ENCODE peak calls at places on chromosomes 12 and 14, in seven cellular contexts. A is pancreas, N is psoas muscle, L is body of pancreas, C is Peyer's patch, K is ovary, H is dorsolateral prefrontal cortex. X is an unnamed sample.
A peak's percentile ranks its signal among the peaks of the same experiment; 100 is the strongest.

GRCh38 chr12:78865297-78865955 is 852 bp downstream of the SYT1 start:
- DNase-seq in C (no peak), K (no peak), H (no peak), A (no peak), N (no peak), L (no peak), X (no peak)

GRCh38 chr14:106556665-106557289 is 1030.4 kb downstream of the TMEM121 start:
- DNase-seq in K (no peak), C (peak; percentile 79), N (no peak), L (peak; percentile 67), A (peak; percentile 62), H (no peak), X (peak; percentile 77)

GRCh38 chr12:51847830-51848727 is at the start of gene FIGNL2:
- DNase-seq in N (no peak), C (no peak), L (no peak), K (no peak), H (no peak), A (no peak), X (no peak)

GRCh38 chr12:128336506-128336905 is 69.5 kb downstream of the TMEM132C start:
- DNase-seq in H (no peak), N (no peak), A (no peak), L (no peak), C (no peak), K (no peak), X (no peak)

GRCh38 chr14:55245657-55246268 is 25.5 kb upstream of the FBXO34 start:
- DNase-seq in L (peak; percentile 19), C (no peak), K (no peak), A (peak; percentile 24), N (no peak), H (no peak), X (no peak)

GRCh38 chr12:75850751-75851462 is 180.7 kb downstream of the PHLDA1 start:
- DNase-seq in L (no peak), K (no peak), C (no peak), N (no peak), A (no peak), H (no peak), X (no peak)

GRCh38 chr12:124490584-124491305 is 76.7 kb downstream of the NCOR2 start:
- DNase-seq in C (no peak), N (peak; percentile 93), A (peak; percentile 93), K (peak; percentile 66), H (peak; percentile 71), L (peak; percentile 93), X (peak; percentile 82)

GRCh38 chr14:67503331-67503730 is 14.8 kb upstream of the TMEM229B start:
- DNase-seq in A (no peak), K (no peak), H (no peak), N (no peak), C (no peak), L (no peak), X (no peak)

GRCh38 chr12:51056242-51056641 is 8.1 kb downstream of the LETMD1 start:
- DNase-seq in N (peak; percentile 76), K (no peak), A (no peak), L (no peak), H (no peak), C (no peak), X (peak; percentile 57)

GRCh38 chr12:34403706-34404376 is 381.5 kb downstream of the ALG10 start:
- DNase-seq in A (peak; percentile 4), K (peak; percentile 12), N (peak; percentile 26), L (peak; percentile 2), C (peak; percentile 3), H (no peak), X (peak; percentile 29)

GRCh38 chr12:110266980-110267620 is 13.9 kb upstream of the ATP2A2 start:
- DNase-seq in N (no peak), C (no peak), H (no peak), K (peak; percentile 49), L (no peak), A (no peak), X (no peak)

GRCh38 chr12:50258167-50258551 is 25.2 kb downstream of the LIMA1 start:
- DNase-seq in N (peak; percentile 85), K (no peak), L (no peak), C (no peak), A (no peak), H (no peak), X (no peak)

GRCh38 chr12:47079365-47079893 is at the start of gene PCED1B:
- DNase-seq in H (peak; percentile 45), K (peak; percentile 79), N (peak; percentile 86), A (peak; percentile 79), C (peak; percentile 70), L (peak; percentile 83), X (peak; percentile 88)

GRCh38 chr12:124631681-124632080 is 64.3 kb upstream of the NCOR2 start:
- DNase-seq in K (no peak), A (no peak), L (no peak), H (no peak), C (no peak), N (no peak), X (no peak)

GRCh38 chr14:91264151-91265150 is 19.9 kb upstream of the GPR68 start:
- DNase-seq in C (no peak), A (peak; percentile 39), L (peak; percentile 44), N (peak; percentile 43), H (no peak), K (no peak), X (peak; percentile 60)

GRCh38 chr12:12598864-12599263 is 12.8 kb upstream of the CREBL2 start:
- DNase-seq in N (no peak), L (no peak), C (no peak), H (no peak), K (no peak), A (no peak), X (no peak)

GRCh38 chr14:91925727-91926121 is 21.8 kb downstream of the FBLN5 start:
- DNase-seq in H (no peak), L (no peak), C (no peak), A (no peak), N (no peak), K (no peak), X (no peak)

GRCh38 chr12:106035421-106035820 is 103.3 kb downstream of the NUAK1 start:
- DNase-seq in H (no peak), L (no peak), C (no peak), A (no peak), N (no peak), K (no peak), X (no peak)

GRCh38 chr12:55717397-55718007 is 1.7 kb downstream of the BLOC1S1 start:
- DNase-seq in H (no peak), A (no peak), L (no peak), N (peak; percentile 68), K (no peak), C (no peak), X (no peak)

GRCh38 chr12:19437996-19438395 is 1.3 kb upstream of the AEBP2 start:
- DNase-seq in C (no peak), L (no peak), A (no peak), N (no peak), K (no peak), H (no peak), X (no peak)
- H3K4me3 ChIP-seq in C (no peak overlapping the region), L (no peak overlapping the region), A (no peak overlapping the region), N (no peak overlapping the region), K (no peak overlapping the region), H (no peak overlapping the region), X (no peak overlapping the region)

GRCh38 chr14:99430491-99430890 is 50.2 kb downstream of the SETD3 start:
- DNase-seq in L (peak; percentile 53), N (no peak), H (no peak), C (no peak), A (peak; percentile 65), K (no peak), X (peak; percentile 56)
- TF ChIP-seq CTCF in L (peak; percentile 45), N (no peak), H (no peak), C (no peak), A (peak; percentile 51), K (no peak), X (peak; percentile 33)

GRCh38 chr12:57620245-57620935 is 9.2 kb downstream of the ARHGEF25 start:
- DNase-seq in K (no peak), C (no peak), A (no peak), L (no peak), N (no peak), H (no peak), X (no peak)

GRCh38 chr12:57623385-57623784 is 9.6 kb downstream of the B4GALNT1 start:
- DNase-seq in C (no peak), L (no peak), K (no peak), N (no peak), H (no peak), A (no peak), X (no peak)

GRCh38 chr12:57620936-57621496 is 9.8 kb downstream of the ARHGEF25 start:
- DNase-seq in N (peak; percentile 66), H (no peak), K (no peak), C (no peak), A (no peak), L (no peak), X (no peak)

GRCh38 chr12:57622293-57623245 is 10.4 kb downstream of the B4GALNT1 start:
- DNase-seq in N (no peak), K (no peak), H (no peak), L (no peak), C (no peak), A (no peak), X (no peak)

DNA sequence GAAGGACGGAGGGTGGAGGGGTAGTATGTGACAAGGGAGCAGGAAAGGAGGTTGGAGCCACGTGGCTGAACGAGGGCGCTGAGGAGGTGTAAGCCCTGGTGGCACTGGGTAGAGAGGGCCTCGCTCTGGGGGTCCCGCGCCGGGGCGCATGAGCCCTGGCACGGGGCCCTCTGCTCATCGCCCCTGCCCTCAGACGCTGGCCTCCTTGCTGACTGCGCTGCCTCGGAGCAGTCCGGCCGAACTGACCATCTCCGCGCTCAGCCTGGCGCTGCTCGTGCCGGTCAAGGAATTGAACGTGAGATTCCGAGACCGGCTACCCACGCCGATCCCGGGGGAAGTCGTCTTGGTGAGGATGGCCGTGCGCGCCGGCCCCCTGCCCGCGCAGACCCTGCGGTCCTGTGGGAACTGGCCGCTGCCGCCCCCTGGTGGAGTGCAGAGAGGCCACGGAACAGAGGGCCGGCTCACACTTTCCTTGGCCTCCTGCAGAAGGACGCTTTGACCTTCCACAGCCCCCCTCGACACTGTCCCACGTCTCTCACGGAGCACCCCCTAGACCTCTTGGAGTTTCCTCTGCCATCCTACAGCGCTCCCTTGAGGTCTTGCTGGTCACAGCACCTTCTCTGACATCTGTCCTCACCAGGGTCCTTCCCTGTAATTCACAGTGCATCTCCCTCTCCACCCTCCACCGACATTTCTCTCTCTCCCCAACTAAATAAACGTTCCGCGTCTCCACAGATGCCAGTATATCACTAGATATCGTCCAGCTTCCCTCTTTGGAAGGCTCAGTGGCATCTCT is 10.5 kb downstream of the ARHGEF25 start:
- DNase-seq in N (peak; percentile 81), A (peak; percentile 70), L (peak; percentile 68), K (peak; percentile 72), C (peak; percentile 55), H (peak; percentile 44), X (peak; percentile 74)
- H3K27me3 ChIP-seq in N (peaks cover 12% of the 10 kb centered on the region), A (peaks cover 11% of the 10 kb centered on the region), L (peaks cover 23% of the 10 kb centered on the region), K (no peaks in the 10 kb centered on the region), C (no peaks in the 10 kb centered on the region), H (no peaks in the 10 kb centered on the region), X (peaks cover 88% of the 10 kb centered on the region)

GRCh38 chr12:9932270-9932669 is at the start of gene CLEC2A:
- DNase-seq in H (no peak), C (no peak), K (no peak), A (no peak), L (no peak), N (no peak), X (no peak)
- H3K4me3 ChIP-seq in H (no peak within 1 kb of the TSS), C (no peak within 1 kb of the TSS), K (no peak within 1 kb of the TSS), A (no peak within 1 kb of the TSS), L (no peak within 1 kb of the TSS), N (no peak within 1 kb of the TSS), X (no peak within 1 kb of the TSS)

GRCh38 chr14:93728651-93729016 is 59.7 kb downstream of the PRIMA1 start:
- DNase-seq in N (no peak), H (no peak), A (no peak), C (no peak), K (no peak), L (no peak), X (no peak)
- TF ChIP-seq CTCF in N (no peak), H (no peak), A (no peak), C (no peak), K (no peak), L (no peak), X (no peak)